ENCODE peak calls at places on chromosomes 2 and 18, in ten cellular contexts. U, L, F, H, Z, T, V, O, Q and I are unnamed samples.
A peak's percentile ranks its signal among the peaks of the same experiment; 100 is the strongest.

GRCh38 chr2:133248264-133248663 is 320.0 kb downstream of the NCKAP5 start:
- DNase-seq in U (no peak), L (no peak), F (no peak), H (no peak), Z (no peak), T (no peak), V (no peak), O (no peak), Q (no peak), I (no peak)

GRCh38 chr18:50341443-50341842 is 33.4 kb upstream of the SKA1 start:
- DNase-seq in U (no peak), L (no peak), F (no peak), H (no peak), Z (no peak), T (no peak), V (no peak), O (no peak), Q (no peak), I (no peak)

GRCh38 chr2:121682396-121683298 is 33.4 kb upstream of the CLASP1 start:
- DNase-seq in U (no peak), L (no peak), F (no peak), H (no peak), Z (no peak), T (no peak), V (no peak), O (no peak), Q (no peak), I (no peak)

GRCh38 chr18:48027401-48027931 is 97.0 kb upstream of the SMAD2 start:
- DNase-seq in U (no peak), L (peak; percentile 67), F (peak; percentile 67), H (no peak), Z (no peak), T (no peak), V (no peak), O (no peak), Q (no peak), I (no peak)

GRCh38 chr18:31176531-31176930 is 13.9 kb upstream of the DSC1 start:
- DNase-seq in U (no peak), L (no peak), F (no peak), H (no peak), Z (no peak), T (no peak), V (no peak), O (no peak), Q (no peak), I (no peak)

GRCh38 chr2:240467659-240468299 is 32.3 kb downstream of the GPC1 start:
- DNase-seq in U (peak; percentile 56), L (no peak), F (no peak), H (peak; percentile 7), Z (peak; percentile 8), T (no peak), V (peak; percentile 20), O (peak; percentile 13), Q (peak; percentile 79), I (peak; percentile 7)

GRCh38 chr2:72207334-72207733 is 59.7 kb upstream of the CYP26B1 start:
- DNase-seq in U (no peak), L (no peak), F (no peak), H (no peak), Z (no peak), T (no peak), V (no peak), O (no peak), Q (no peak), I (no peak)

GRCh38 chr18:72468011-72468710 is 76.0 kb downstream of the CBLN2 start:
- DNase-seq in U (no peak), L (no peak), F (no peak), H (no peak), Z (no peak), T (no peak), V (no peak), O (no peak), Q (no peak), I (no peak)

GRCh38 chr2:9069496-9069991 is 66.1 kb upstream of the MBOAT2 start:
- DNase-seq in U (no peak), L (no peak), F (no peak), H (no peak), Z (no peak), T (no peak), V (no peak), O (no peak), Q (no peak), I (no peak)

GRCh38 chr18:77129150-77129551 is 3.4 kb downstream of the MBP start:
- DNase-seq in U (no peak), L (peak; percentile 68), F (no peak), H (no peak), Z (no peak), T (no peak), V (no peak), O (peak; percentile 75), Q (no peak), I (no peak)

GRCh38 chr2:111705711-111706323 is 178.2 kb downstream of the ANAPC1 start:
- DNase-seq in U (no peak), L (no peak), F (no peak), H (no peak), Z (no peak), T (peak; percentile 86), V (no peak), O (no peak), Q (no peak), I (no peak)
- TF ChIP-seq CTCF in U (no peak), L (no peak), F (no peak), H (no peak), Z (no peak), T (no peak), V (no peak), O (no peak), Q (no peak), I (no peak)

GRCh38 chr2:98520806-98521205 is 76.1 kb downstream of the INPP4A start:
- DNase-seq in U (no peak), L (no peak), F (no peak), H (no peak), Z (no peak), T (no peak), V (no peak), O (no peak), Q (peak; percentile 79), I (no peak)
- H3K4me1 ChIP-seq in U (peaks cover 7% of the 10 kb centered on the region), L (no peaks in the 10 kb centered on the region), F (peaks cover 9% of the 10 kb centered on the region), H (peaks cover 8% of the 10 kb centered on the region), Z (peaks cover 13% of the 10 kb centered on the region), T (no peaks in the 10 kb centered on the region), V (no peaks in the 10 kb centered on the region), O (no peaks in the 10 kb centered on the region), Q (peaks cover 9% of the 10 kb centered on the region), I (no peaks in the 10 kb centered on the region)

DNA sequence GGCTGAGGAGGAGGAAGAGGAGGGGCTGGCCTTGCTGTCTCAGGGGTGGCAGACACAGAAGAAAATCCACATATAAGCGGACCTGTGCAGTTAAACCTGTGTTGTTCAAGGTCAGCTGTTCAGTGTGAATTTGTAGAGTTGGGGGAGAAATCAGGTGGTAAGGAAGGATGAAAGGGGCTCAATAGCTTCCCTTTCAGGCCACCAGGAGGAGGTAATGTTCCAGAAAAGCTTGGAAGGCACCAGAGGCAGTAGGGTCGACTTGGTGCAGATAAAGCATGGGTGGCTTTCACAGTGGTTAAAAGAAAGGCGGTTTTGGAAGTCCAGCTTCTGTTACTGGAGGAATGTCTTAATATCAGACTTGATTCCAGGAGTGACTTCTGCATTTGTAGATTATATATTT is 167.4 kb downstream of the THSD7B start:
- DNase-seq in U (peak; percentile 49), L (no peak), F (no peak), H (no peak), Z (no peak), T (no peak), V (no peak), O (no peak), Q (no peak), I (no peak)
- TF ChIP-seq CTCF in U (peak; percentile 63), L (peak; percentile 11), F (peak; percentile 41), H (peak; percentile 28), Z (no peak), T (no peak), V (no peak), O (no peak), Q (no peak), I (no peak)

GRCh38 chr2:199456383-199457146 is 1.2 kb downstream of the SATB2 start:
- DNase-seq in U (no peak), L (no peak), F (no peak), H (no peak), Z (no peak), T (no peak), V (no peak), O (no peak), Q (no peak), I (no peak)
- H3K4me1 ChIP-seq in U (no peaks in the 10 kb centered on the region), L (no peaks in the 10 kb centered on the region), F (peaks cover 26% of the 10 kb centered on the region), H (no peaks in the 10 kb centered on the region), Z (peaks cover 23% of the 10 kb centered on the region), T (peaks cover 12% of the 10 kb centered on the region), V (peaks cover 36% of the 10 kb centered on the region), O (no peaks in the 10 kb centered on the region), Q (peaks cover 39% of the 10 kb centered on the region), I (peaks cover 12% of the 10 kb centered on the region)

GRCh38 chr2:39530423-39530866 is 93.4 kb upstream of the MAP4K3 start:
- DNase-seq in U (no peak), L (no peak), F (no peak), H (no peak), Z (no peak), T (no peak), V (no peak), O (no peak), Q (no peak), I (no peak)
- TF ChIP-seq CTCF in U (peak; percentile 46), L (no peak), F (no peak), H (no peak), Z (no peak), T (no peak), V (no peak), O (no peak), Q (no peak), I (no peak)

DNA sequence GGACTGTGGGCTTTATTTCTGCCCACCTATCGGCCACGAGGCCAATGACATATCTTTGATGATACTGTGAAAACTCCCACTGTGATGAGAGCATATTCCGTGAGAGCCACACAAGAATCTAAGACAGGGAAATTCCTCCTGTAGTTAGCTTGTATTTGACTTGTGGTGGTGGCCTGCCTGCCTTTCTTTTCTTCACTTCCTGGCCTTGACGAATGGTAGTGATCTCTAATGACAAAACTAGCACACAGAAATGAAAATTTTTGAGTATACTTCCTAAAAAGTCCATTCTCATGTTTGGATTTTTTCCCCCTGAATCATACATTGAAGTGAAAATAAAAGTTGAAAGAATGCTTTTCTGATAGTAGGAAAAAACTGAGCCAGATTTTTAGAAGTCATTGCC is 94.4 kb downstream of the MGAT5 start:
- DNase-seq in U (no peak), L (no peak), F (no peak), H (no peak), Z (no peak), T (no peak), V (no peak), O (no peak), Q (no peak), I (no peak)
- H3K4me1 ChIP-seq in U (peaks cover 9% of the 10 kb centered on the region), L (no peaks in the 10 kb centered on the region), F (no peaks in the 10 kb centered on the region), H (peaks cover 11% of the 10 kb centered on the region), Z (no peaks in the 10 kb centered on the region), T (no peaks in the 10 kb centered on the region), V (no peaks in the 10 kb centered on the region), O (no peaks in the 10 kb centered on the region), Q (no peaks in the 10 kb centered on the region), I (no peaks in the 10 kb centered on the region)

GRCh38 chr2:36371963-36372391 is 16.4 kb downstream of the CRIM1 start:
- DNase-seq in U (no peak), L (no peak), F (no peak), H (no peak), Z (no peak), T (no peak), V (no peak), O (no peak), Q (no peak), I (no peak)
- TF ChIP-seq CTCF in U (no peak), L (no peak), F (no peak), H (no peak), Z (no peak), T (no peak), V (no peak), O (no peak), Q (no peak), I (no peak)